ENCODE peak calls at places on chromosomes 2 and 18, in ten cellular contexts. One of them, this sample, is unnamed. For H3K4me1, the result is how much of the 10 kb centered on the place peaks cover.

GRCh38 chr18:33578371-33579146 is 540 bp downstream of the ASXL3 start:
- DNase-seq in cardiac muscle cell: peak
- DNase-seq in stomach: peak
- DNase-seq in mammary epithelial cell: no peak
- DNase-seq in SJSA1: no peak
- DNase-seq in right cardiac atrium: peak
- DNase-seq in tibial nerve: no peak
- DNase-seq in body of pancreas: peak
- DNase-seq in aorta: peak
- DNase-seq in Peyer's patch: no peak
- DNase-seq in this sample: no peak

GRCh38 chr2:212124597-212124996 is 414.0 kb downstream of the ERBB4 start:
- DNase-seq in cardiac muscle cell: peak
- DNase-seq in stomach: no peak
- DNase-seq in mammary epithelial cell: peak
- DNase-seq in SJSA1: no peak
- DNase-seq in right cardiac atrium: no peak
- DNase-seq in tibial nerve: no peak
- DNase-seq in body of pancreas: no peak
- DNase-seq in aorta: no peak
- DNase-seq in Peyer's patch: no peak
- DNase-seq in this sample: peak

GRCh38 chr18:59616501-59616900 is 80.7 kb downstream of the CCBE1 start:
- DNase-seq in cardiac muscle cell: no peak
- DNase-seq in stomach: no peak
- DNase-seq in mammary epithelial cell: peak
- DNase-seq in SJSA1: no peak
- DNase-seq in right cardiac atrium: no peak
- DNase-seq in tibial nerve: no peak
- DNase-seq in body of pancreas: no peak
- DNase-seq in aorta: no peak
- DNase-seq in Peyer's patch: no peak
- DNase-seq in this sample: no peak

GRCh38 chr2:9797681-9798556 is 45.4 kb upstream of the TAF1B start:
- DNase-seq in cardiac muscle cell: no peak
- DNase-seq in stomach: no peak
- DNase-seq in mammary epithelial cell: peak
- DNase-seq in SJSA1: no peak
- DNase-seq in right cardiac atrium: peak
- DNase-seq in tibial nerve: no peak
- DNase-seq in body of pancreas: no peak
- DNase-seq in aorta: no peak
- DNase-seq in Peyer's patch: no peak
- DNase-seq in this sample: peak

GRCh38 chr2:127660291-127660578 is 14.3 kb downstream of the GPR17 start:
- DNase-seq in cardiac muscle cell: no peak
- DNase-seq in stomach: no peak
- DNase-seq in mammary epithelial cell: no peak
- DNase-seq in SJSA1: no peak
- DNase-seq in right cardiac atrium: no peak
- DNase-seq in tibial nerve: no peak
- DNase-seq in body of pancreas: no peak
- DNase-seq in aorta: peak
- DNase-seq in Peyer's patch: no peak
- DNase-seq in this sample: no peak

GRCh38 chr2:66435549-66435875 is 587 bp downstream of the MEIS1 start:
- DNase-seq in cardiac muscle cell: peak
- DNase-seq in stomach: no peak
- DNase-seq in mammary epithelial cell: no peak
- DNase-seq in SJSA1: no peak
- DNase-seq in right cardiac atrium: peak
- DNase-seq in tibial nerve: no peak
- DNase-seq in body of pancreas: no peak
- DNase-seq in aorta: no peak
- DNase-seq in Peyer's patch: no peak
- DNase-seq in this sample: peak

GRCh38 chr18:41372266-41372665 is 582.8 kb upstream of the PIK3C3 start:
- DNase-seq in cardiac muscle cell: no peak
- DNase-seq in stomach: no peak
- DNase-seq in mammary epithelial cell: no peak
- DNase-seq in SJSA1: no peak
- DNase-seq in right cardiac atrium: no peak
- DNase-seq in tibial nerve: no peak
- DNase-seq in body of pancreas: no peak
- DNase-seq in aorta: no peak
- DNase-seq in Peyer's patch: no peak
- DNase-seq in this sample: no peak

GRCh38 chr2:232444409-232445148 is 11.4 kb upstream of the ALPI start:
- DNase-seq in cardiac muscle cell: peak
- DNase-seq in stomach: peak
- DNase-seq in mammary epithelial cell: peak
- DNase-seq in SJSA1: peak
- DNase-seq in right cardiac atrium: peak
- DNase-seq in tibial nerve: no peak
- DNase-seq in body of pancreas: peak
- DNase-seq in aorta: peak
- DNase-seq in Peyer's patch: peak
- DNase-seq in this sample: peak

GRCh38 chr2:96859338-96859649 is 1.5 kb upstream of the ANKRD39 start:
- DNase-seq in cardiac muscle cell: no peak
- DNase-seq in stomach: no peak
- DNase-seq in mammary epithelial cell: no peak
- DNase-seq in SJSA1: no peak
- DNase-seq in right cardiac atrium: peak
- DNase-seq in tibial nerve: no peak
- DNase-seq in body of pancreas: peak
- DNase-seq in aorta: peak
- DNase-seq in Peyer's patch: no peak
- DNase-seq in this sample: no peak

GRCh38 chr2:102052367-102052764 is 60.6 kb downstream of the IL1R2 start:
- DNase-seq in cardiac muscle cell: no peak
- DNase-seq in stomach: no peak
- DNase-seq in mammary epithelial cell: no peak
- DNase-seq in SJSA1: no peak
- DNase-seq in right cardiac atrium: no peak
- DNase-seq in tibial nerve: no peak
- DNase-seq in body of pancreas: no peak
- DNase-seq in aorta: no peak
- DNase-seq in Peyer's patch: no peak
- DNase-seq in this sample: no peak

GRCh38 chr2:86482034-86482433 is 40.9 kb downstream of the KDM3A start:
- DNase-seq in cardiac muscle cell: no peak
- DNase-seq in stomach: no peak
- DNase-seq in mammary epithelial cell: peak
- DNase-seq in SJSA1: peak
- DNase-seq in right cardiac atrium: no peak
- DNase-seq in tibial nerve: no peak
- DNase-seq in body of pancreas: no peak
- DNase-seq in aorta: no peak
- DNase-seq in Peyer's patch: no peak
- DNase-seq in this sample: no peak

GRCh38 chr2:233267516-233268245 is 16.2 kb downstream of the ATG16L1 start:
- DNase-seq in cardiac muscle cell: no peak
- DNase-seq in stomach: peak
- DNase-seq in mammary epithelial cell: no peak
- DNase-seq in SJSA1: no peak
- DNase-seq in right cardiac atrium: no peak
- DNase-seq in tibial nerve: no peak
- DNase-seq in body of pancreas: peak
- DNase-seq in aorta: no peak
- DNase-seq in Peyer's patch: peak
- DNase-seq in this sample: peak

GRCh38 chr2:24972315-24972958 is 682 bp upstream of the DNAJC27 start:
- DNase-seq in cardiac muscle cell: peak
- DNase-seq in stomach: no peak
- DNase-seq in mammary epithelial cell: peak
- DNase-seq in SJSA1: peak
- DNase-seq in right cardiac atrium: peak
- DNase-seq in tibial nerve: no peak
- DNase-seq in body of pancreas: peak
- DNase-seq in aorta: no peak
- DNase-seq in Peyer's patch: peak
- DNase-seq in this sample: peak

GRCh38 chr2:18423636-18424035 is 136.8 kb downstream of the RDH14 start:
- DNase-seq in cardiac muscle cell: no peak
- DNase-seq in stomach: no peak
- DNase-seq in mammary epithelial cell: no peak
- DNase-seq in SJSA1: no peak
- DNase-seq in right cardiac atrium: no peak
- DNase-seq in tibial nerve: no peak
- DNase-seq in body of pancreas: no peak
- DNase-seq in aorta: no peak
- DNase-seq in Peyer's patch: no peak
- DNase-seq in this sample: no peak

GRCh38 chr2:177235855-177236437 is 23.4 kb downstream of the HNRNPA3 start:
- DNase-seq in cardiac muscle cell: peak
- DNase-seq in stomach: no peak
- DNase-seq in mammary epithelial cell: no peak
- DNase-seq in SJSA1: no peak
- DNase-seq in right cardiac atrium: no peak
- DNase-seq in tibial nerve: no peak
- DNase-seq in body of pancreas: no peak
- DNase-seq in aorta: no peak
- DNase-seq in Peyer's patch: no peak
- DNase-seq in this sample: no peak
- H3K4me1 ChIP-seq in cardiac muscle cell: under half
- H3K4me1 ChIP-seq in stomach: under half
- H3K4me1 ChIP-seq in mammary epithelial cell: under half
- H3K4me1 ChIP-seq in SJSA1: under half
- H3K4me1 ChIP-seq in right cardiac atrium: under half
- H3K4me1 ChIP-seq in tibial nerve: half or more
- H3K4me1 ChIP-seq in body of pancreas: half or more
- H3K4me1 ChIP-seq in aorta: under half
- H3K4me1 ChIP-seq in Peyer's patch: under half
- H3K4me1 ChIP-seq in this sample: under half

DNA sequence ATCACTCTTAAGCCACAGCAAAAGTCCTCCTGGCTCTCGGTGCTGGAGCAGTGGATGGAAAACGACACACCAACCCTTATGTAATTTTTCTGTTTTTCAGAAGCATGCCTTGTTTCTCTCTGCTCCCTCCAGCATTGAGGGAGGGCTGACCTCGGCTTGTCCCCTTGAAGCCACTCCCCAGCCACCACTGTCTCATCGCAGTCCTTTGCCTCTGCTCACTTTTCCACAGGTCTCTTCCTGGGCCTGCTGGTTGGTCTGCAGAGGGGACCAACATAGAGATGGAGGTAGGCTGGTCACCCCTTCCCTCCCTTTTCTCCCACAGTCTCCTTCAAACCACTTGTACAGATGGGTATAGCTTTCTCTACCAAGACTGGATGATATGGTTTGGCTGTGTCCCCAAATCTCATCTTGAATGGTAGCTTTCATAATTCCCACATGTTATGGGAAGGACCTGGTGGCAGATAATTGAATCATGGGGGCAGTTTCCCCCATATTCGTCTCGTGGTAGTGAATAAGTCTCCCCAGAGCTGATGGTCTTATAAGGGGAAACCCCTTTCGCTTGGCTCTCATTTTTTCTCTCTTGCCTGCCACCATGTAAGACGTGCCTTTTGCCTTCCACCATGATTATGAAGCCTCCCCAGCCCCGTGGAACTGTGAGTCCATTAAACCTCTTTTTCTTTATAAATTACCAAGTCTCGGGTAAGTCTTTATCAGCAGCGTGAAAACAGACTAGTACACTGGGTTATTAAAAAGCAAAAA is 14.3 kb upstream of the RIOK3 start:
- DNase-seq in cardiac muscle cell: no peak
- DNase-seq in stomach: no peak
- DNase-seq in mammary epithelial cell: no peak
- DNase-seq in SJSA1: no peak
- DNase-seq in right cardiac atrium: no peak
- DNase-seq in tibial nerve: no peak
- DNase-seq in body of pancreas: no peak
- DNase-seq in aorta: no peak
- DNase-seq in Peyer's patch: no peak
- DNase-seq in this sample: no peak
- H3K4me3 ChIP-seq in cardiac muscle cell: no peak
- H3K4me3 ChIP-seq in stomach: no peak
- H3K4me3 ChIP-seq in mammary epithelial cell: no peak
- H3K4me3 ChIP-seq in SJSA1: no peak
- H3K4me3 ChIP-seq in right cardiac atrium: no peak
- H3K4me3 ChIP-seq in tibial nerve: peak
- H3K4me3 ChIP-seq in body of pancreas: no peak
- H3K4me3 ChIP-seq in aorta: no peak
- H3K4me3 ChIP-seq in Peyer's patch: no peak
- H3K4me3 ChIP-seq in this sample: no peak

GRCh38 chr2:168525741-168526140 is 69.7 kb downstream of the CERS6 start:
- DNase-seq in cardiac muscle cell: no peak
- DNase-seq in stomach: no peak
- DNase-seq in mammary epithelial cell: no peak
- DNase-seq in SJSA1: no peak
- DNase-seq in right cardiac atrium: no peak
- DNase-seq in tibial nerve: no peak
- DNase-seq in body of pancreas: no peak
- DNase-seq in aorta: no peak
- DNase-seq in Peyer's patch: no peak
- DNase-seq in this sample: no peak
- H3K4me1 ChIP-seq in cardiac muscle cell: under half
- H3K4me1 ChIP-seq in stomach: under half
- H3K4me1 ChIP-seq in mammary epithelial cell: half or more
- H3K4me1 ChIP-seq in SJSA1: under half
- H3K4me1 ChIP-seq in right cardiac atrium: under half
- H3K4me1 ChIP-seq in tibial nerve: half or more
- H3K4me1 ChIP-seq in body of pancreas: under half
- H3K4me1 ChIP-seq in aorta: under half
- H3K4me1 ChIP-seq in Peyer's patch: under half
- H3K4me1 ChIP-seq in this sample: under half

GRCh38 chr2:8328189-8328588 is 353.7 kb upstream of the ID2 start:
- DNase-seq in cardiac muscle cell: no peak
- DNase-seq in stomach: no peak
- DNase-seq in mammary epithelial cell: no peak
- DNase-seq in SJSA1: no peak
- DNase-seq in right cardiac atrium: no peak
- DNase-seq in tibial nerve: no peak
- DNase-seq in body of pancreas: no peak
- DNase-seq in aorta: no peak
- DNase-seq in Peyer's patch: no peak
- DNase-seq in this sample: no peak

GRCh38 chr2:8334866-8335325 is 347.0 kb upstream of the ID2 start:
- DNase-seq in cardiac muscle cell: no peak
- DNase-seq in stomach: no peak
- DNase-seq in mammary epithelial cell: no peak
- DNase-seq in SJSA1: no peak
- DNase-seq in right cardiac atrium: no peak
- DNase-seq in tibial nerve: no peak
- DNase-seq in body of pancreas: no peak
- DNase-seq in aorta: no peak
- DNase-seq in Peyer's patch: no peak
- DNase-seq in this sample: no peak

GRCh38 chr2:8329660-8330622 is 351.9 kb upstream of the ID2 start:
- DNase-seq in cardiac muscle cell: no peak
- DNase-seq in stomach: no peak
- DNase-seq in mammary epithelial cell: no peak
- DNase-seq in SJSA1: no peak
- DNase-seq in right cardiac atrium: no peak
- DNase-seq in tibial nerve: no peak
- DNase-seq in body of pancreas: no peak
- DNase-seq in aorta: no peak
- DNase-seq in Peyer's patch: no peak
- DNase-seq in this sample: no peak

GRCh38 chr2:8333177-8333831 is 348.6 kb upstream of the ID2 start:
- DNase-seq in cardiac muscle cell: no peak
- DNase-seq in stomach: no peak
- DNase-seq in mammary epithelial cell: no peak
- DNase-seq in SJSA1: no peak
- DNase-seq in right cardiac atrium: no peak
- DNase-seq in tibial nerve: no peak
- DNase-seq in body of pancreas: no peak
- DNase-seq in aorta: no peak
- DNase-seq in Peyer's patch: no peak
- DNase-seq in this sample: no peak

GRCh38 chr2:8332646-8333045 is 349.2 kb upstream of the ID2 start:
- DNase-seq in cardiac muscle cell: no peak
- DNase-seq in stomach: no peak
- DNase-seq in mammary epithelial cell: no peak
- DNase-seq in SJSA1: no peak
- DNase-seq in right cardiac atrium: no peak
- DNase-seq in tibial nerve: no peak
- DNase-seq in body of pancreas: no peak
- DNase-seq in aorta: no peak
- DNase-seq in Peyer's patch: no peak
- DNase-seq in this sample: no peak
- H3K4me3 ChIP-seq in cardiac muscle cell: no peak
- H3K4me3 ChIP-seq in stomach: no peak
- H3K4me3 ChIP-seq in mammary epithelial cell: no peak
- H3K4me3 ChIP-seq in SJSA1: no peak
- H3K4me3 ChIP-seq in right cardiac atrium: no peak
- H3K4me3 ChIP-seq in tibial nerve: no peak
- H3K4me3 ChIP-seq in body of pancreas: no peak
- H3K4me3 ChIP-seq in aorta: no peak
- H3K4me3 ChIP-seq in Peyer's patch: no peak
- H3K4me3 ChIP-seq in this sample: no peak

This sample was measured in small intestine.